ENCODE peak calls at places on chromosomes 3 and 15, in four cellular contexts. W is body of pancreas, I is skeletal muscle cell, M is brain microvascular endothelial cell. L is an unnamed sample.

GRCh38 chr15:56428821-56429458 is 36.0 kb downstream of the MNS1 start:
- DNase-seq in W (no peak), I (no peak), M (no peak), L (peak)

GRCh38 chr15:33074942-33075341 is 119.6 kb downstream of the FMN1 start:
- DNase-seq in W (no peak), I (no peak), M (no peak), L (no peak)

GRCh38 chr3:119690043-119690656 is 12.7 kb upstream of the CFAP91 start:
- DNase-seq in W (no peak), I (no peak), M (peak), L (no peak)

GRCh38 chr3:30475809-30476178 is 130.6 kb upstream of the TGFBR2 start:
- DNase-seq in W (no peak), I (no peak), M (no peak), L (no peak)

GRCh38 chr3:155270485-155271342 is 22.8 kb downstream of the STRIT1 start:
- DNase-seq in W (no peak), I (no peak), M (no peak), L (peak)

GRCh38 chr15:63709365-63709764 is 112.2 kb downstream of the FBXL22 start:
- DNase-seq in W (no peak), I (no peak), M (no peak), L (no peak)

GRCh38 chr3:37097776-37098175 is 76.6 kb downstream of the LRRFIP2 start:
- DNase-seq in W (no peak), I (no peak), M (no peak), L (no peak)

GRCh38 chr3:13142552-13143380 is 69.5 kb upstream of the IQSEC1 start:
- DNase-seq in W (no peak), I (no peak), M (no peak), L (no peak)

GRCh38 chr3:119794971-119795612 is 13.2 kb downstream of the NR1I2 start:
- DNase-seq in W (no peak), I (no peak), M (peak), L (peak)

GRCh38 chr3:114216186-114216970 is 21.0 kb downstream of the ZNF80 start:
- DNase-seq in W (no peak), I (peak), M (peak), L (no peak)

GRCh38 chr3:114214542-114215341 is 22.6 kb downstream of the ZNF80 start:
- DNase-seq in W (no peak), I (no peak), M (no peak), L (peak)

GRCh38 chr3:114213262-114213668 is 24.1 kb downstream of the ZNF80 start:
- DNase-seq in W (no peak), I (peak), M (peak), L (peak)

GRCh38 chr3:114212646-114213045 is 24.7 kb downstream of the ZNF80 start:
- DNase-seq in W (no peak), I (no peak), M (no peak), L (no peak)

GRCh38 chr3:114213669-114214541 is 23.5 kb downstream of the ZNF80 start:
- DNase-seq in W (no peak), I (peak), M (peak), L (peak)
- H3K4me3 ChIP-seq in W (no peak), I (peak), M (peak), L (no peak)

GRCh38 chr15:90400759-90401314 is 12.8 kb downstream of the IQGAP1 start:
- DNase-seq in W (peak), I (peak), M (peak), L (peak)

GRCh38 chr15:90402806-90403205 is 14.8 kb downstream of the IQGAP1 start:
- DNase-seq in W (no peak), I (no peak), M (no peak), L (no peak)

GRCh38 chr15:90400005-90400758 is 12.1 kb downstream of the IQGAP1 start:
- DNase-seq in W (no peak), I (no peak), M (no peak), L (no peak)

GRCh38 chr15:90402230-90402629 is 14.2 kb downstream of the IQGAP1 start:
- DNase-seq in W (no peak), I (peak), M (peak), L (no peak)

GRCh38 chr15:90401499-90401898 is 13.5 kb downstream of the IQGAP1 start:
- DNase-seq in W (no peak), I (no peak), M (no peak), L (no peak)
- H3K4me3 ChIP-seq in W (no peak), I (no peak), M (no peak), L (no peak)

GRCh38 chr3:106611123-106611522 is 742.3 kb upstream of the CBLB start:
- DNase-seq in W (no peak), I (no peak), M (no peak), L (no peak)
- H3K4me3 ChIP-seq in W (no peak), I (no peak), M (no peak), L (no peak)

GRCh38 chr3:42739401-42740158 is 33.5 kb downstream of the CCDC13 start:
- DNase-seq in W (no peak), I (no peak), M (no peak), L (no peak)
- H3K4me3 ChIP-seq in W (no peak), I (no peak), M (no peak), L (no peak)

GRCh38 chr3:16402451-16402850 is 111.0 kb downstream of the RFTN1 start:
- DNase-seq in W (no peak), I (no peak), M (no peak), L (no peak)
- H3K4me3 ChIP-seq in W (no peak), I (no peak), M (no peak), L (no peak)

L was measured in Jurkat, Clone E6-1.